ENCODE peak calls at places on chromosome 3, in six cellular contexts. V is astrocyte, L is posterior cingulate gyrus, D is cardiac muscle cell, B is GM04503, O is mammary epithelial cell. W is an unnamed sample.

GRCh38 chr3:18499256-18499655 is 74.1 kb upstream of the SATB1 start:
- DNase-seq in V (no peak), L (no peak), D (no peak), B (no peak), O (peak), W (no peak)

GRCh38 chr3:183540501-183541234 is 14.8 kb downstream of the KLHL6 start:
- DNase-seq in V (no peak), L (no peak), D (no peak), B (no peak), O (no peak), W (no peak)

GRCh38 chr3:181730364-181730763 is 18.6 kb downstream of the SOX2 start:
- DNase-seq in V (no peak), L (no peak), D (no peak), B (no peak), O (no peak), W (no peak)

GRCh38 chr3:15064299-15064834 is 748 bp downstream of the MRPS25 start:
- DNase-seq in V (no peak), L (no peak), D (no peak), B (no peak), O (peak), W (peak)

GRCh38 chr3:35908366-35909232 is 269.3 kb downstream of the ARPP21 start:
- DNase-seq in V (peak), L (peak), D (peak), B (peak), O (peak), W (peak)

GRCh38 chr3:54324069-54324468 is 201.7 kb downstream of the CACNA2D3 start:
- DNase-seq in V (no peak), L (no peak), D (no peak), B (no peak), O (no peak), W (no peak)

GRCh38 chr3:186464424-186465093 is 79.6 kb downstream of the CRYGS start:
- DNase-seq in V (no peak), L (no peak), D (no peak), B (no peak), O (no peak), W (peak)

GRCh38 chr3:76826915-76827314 is 213.0 kb upstream of the ROBO2 start:
- DNase-seq in V (no peak), L (no peak), D (no peak), B (no peak), O (no peak), W (no peak)

GRCh38 chr3:132721479-132722164 is 587 bp downstream of the NPHP3 start:
- DNase-seq in V (peak), L (peak), D (peak), B (no peak), O (peak), W (no peak)

GRCh38 chr3:25706213-25706612 is 41.5 kb upstream of the TOP2B start:
- DNase-seq in V (no peak), L (no peak), D (no peak), B (no peak), O (no peak), W (no peak)

GRCh38 chr3:4421121-4421520 is 45.9 kb downstream of the SUMF1 start:
- DNase-seq in V (peak), L (no peak), D (no peak), B (peak), O (peak), W (peak)

GRCh38 chr3:101303089-101303731 is 17.2 kb downstream of the IMPG2 start:
- DNase-seq in V (peak), L (no peak), D (no peak), B (no peak), O (peak), W (no peak)

W was measured in stimulated activated effector memory CD8-positive, alpha-beta T cell treated with anti-CD3 and anti-CD28 coated beads, Interleukin-12 subunit alpha, Interleukin-12 subunit beta, amount 100 ng/mL, for 72 hours.